ENCODE peak calls at places on chromosomes 3 and 15, in nine cellular contexts. A, I, C, D, U, W, Z, F and S are unnamed samples.

GRCh38 chr15:71329509-71330260 is 214.4 kb downstream of the THSD4 start:
- DNase-seq in A (no peak), U (no peak), D (no peak), C (no peak), I (no peak), W (peak; percentile 65), Z (peak; percentile 47), F (peak; percentile 52), S (peak; percentile 4)

GRCh38 chr3:99665017-99665416 is 26.6 kb downstream of the COL8A1 start:
- DNase-seq in W (no peak), F (no peak), C (no peak), U (no peak), A (no peak), D (no peak), I (no peak), Z (no peak), S (no peak)

GRCh38 chr3:134328147-134328591 is 46.1 kb downstream of the AMOTL2 start:
- DNase-seq in Z (peak; percentile 57), A (no peak), F (no peak), U (peak; percentile 60), I (no peak), C (no peak), D (no peak), W (peak; percentile 73), S (no peak)

GRCh38 chr3:197404754-197405153 is 106.3 kb upstream of the DLG1 start:
- DNase-seq in I (no peak), F (no peak), U (no peak), Z (no peak), W (no peak), A (no peak), D (no peak), C (no peak), S (no peak)

GRCh38 chr15:29470311-29470710 is 200.7 kb upstream of the NSMCE3 start:
- DNase-seq in D (no peak), U (no peak), F (no peak), W (peak; percentile 34), Z (no peak), A (no peak), C (no peak), I (no peak), S (no peak)

GRCh38 chr15:89673162-89673506 is 6.0 kb downstream of the PLIN1 start:
- DNase-seq in Z (peak; percentile 12), A (no peak), U (peak; percentile 69), F (no peak), W (no peak), D (no peak), I (no peak), C (no peak), S (peak; percentile 37)

GRCh38 chr3:51708216-51708845 is 1.5 kb downstream of the GRM2 start:
- DNase-seq in C (no peak), F (peak; percentile 8), U (no peak), A (no peak), D (no peak), Z (no peak), W (no peak), I (no peak), S (no peak)

GRCh38 chr3:157159037-157159761 is 748 bp downstream of the CCNL1 start:
- DNase-seq in D (peak; percentile 78), I (peak; percentile 52), U (peak; percentile 73), F (peak; percentile 63), Z (no peak), A (peak; percentile 64), C (no peak), W (peak; percentile 37), S (peak; percentile 58)

GRCh38 chr3:125043599-125044151 is 12.1 kb downstream of the HEG1 start:
- DNase-seq in F (no peak), I (no peak), Z (no peak), W (no peak), D (peak; percentile 72), A (peak; percentile 33), U (no peak), C (no peak), S (peak; percentile 74)

GRCh38 chr15:99592135-99592845 is 26.5 kb downstream of the MEF2A start:
- DNase-seq in U (peak; percentile 55), I (no peak), A (no peak), C (no peak), D (no peak), F (no peak), Z (no peak), W (no peak), S (peak; percentile 50)

GRCh38 chr15:64865998-64866520 is 24.3 kb downstream of the PLEKHO2 start:
- DNase-seq in Z (no peak), D (no peak), A (no peak), C (no peak), U (peak; percentile 31), I (peak; percentile 83), F (no peak), W (no peak), S (no peak)

GRCh38 chr3:12316253-12316652 is 27.4 kb downstream of the PPARG start:
- DNase-seq in A (no peak), U (no peak), D (no peak), C (no peak), F (no peak), I (no peak), W (no peak), Z (no peak), S (no peak)

GRCh38 chr15:70670680-70671079 is 92.7 kb downstream of the UACA start:
- DNase-seq in U (peak; percentile 24), C (no peak), F (no peak), A (no peak), W (peak; percentile 10), D (no peak), Z (no peak), I (no peak), S (peak; percentile 32)

GRCh38 chr3:53045784-53046170 is at the start of gene SFMBT1:
- DNase-seq in W (peak; percentile 79), Z (no peak), D (peak; percentile 77), F (peak; percentile 75), C (no peak), U (peak; percentile 39), I (peak; percentile 71), A (peak; percentile 76), S (peak; percentile 37)

DNA sequence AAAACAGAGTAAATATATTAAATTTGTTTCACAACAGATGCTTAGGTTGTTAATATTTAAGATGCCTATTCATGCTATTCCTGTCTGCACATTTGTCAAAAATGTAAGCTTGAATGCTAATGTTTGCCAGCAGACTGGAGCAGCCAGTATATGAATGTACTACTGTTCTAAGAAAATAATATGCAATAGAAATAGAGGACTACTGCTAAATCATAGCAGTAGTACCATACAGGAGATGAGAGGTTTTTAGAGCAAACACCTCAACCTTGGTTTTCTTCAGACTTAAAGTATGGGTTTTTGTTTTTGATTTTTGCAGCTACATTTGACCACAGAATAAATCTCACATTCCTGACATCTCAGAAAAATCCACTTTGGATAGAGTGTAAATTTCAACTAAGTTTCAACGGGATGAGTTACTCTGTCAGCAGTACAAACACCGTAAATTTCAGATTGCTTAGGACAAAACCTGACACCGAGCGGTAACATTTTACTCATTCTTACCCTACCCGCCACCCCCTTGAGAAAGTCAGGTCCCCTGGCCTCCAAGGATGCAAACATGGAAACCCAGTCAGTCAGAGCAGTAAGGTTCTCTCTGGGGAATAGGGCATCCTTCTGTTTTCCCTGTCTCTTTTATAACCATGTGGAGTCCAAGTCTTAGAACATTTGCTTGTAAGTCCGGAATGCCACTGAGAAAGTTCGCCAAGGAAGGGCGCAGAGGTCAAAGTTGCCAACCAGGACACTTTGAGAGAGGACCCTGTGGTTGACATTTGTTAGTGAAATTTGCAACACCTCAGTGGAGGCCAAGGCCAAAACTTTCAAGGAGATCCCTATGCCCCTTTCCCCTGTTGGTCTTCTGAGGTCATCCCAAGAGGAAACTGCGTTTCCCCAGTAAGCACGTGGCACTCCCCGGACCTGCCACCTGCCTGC is 17.9 kb upstream of the SATB1 start:
- DNase-seq in A (no peak), F (no peak), Z (no peak), D (no peak), U (no peak), W (no peak), I (no peak), C (no peak), S (no peak)
- H3K27ac ChIP-seq in A (no peak overlapping the region), F (no peak overlapping the region), Z (no peak overlapping the region), D (no peak overlapping the region), U (no peak overlapping the region), W (no peak overlapping the region), I (no peak overlapping the region), C (no peak overlapping the region), S (no peak overlapping the region)

DNA sequence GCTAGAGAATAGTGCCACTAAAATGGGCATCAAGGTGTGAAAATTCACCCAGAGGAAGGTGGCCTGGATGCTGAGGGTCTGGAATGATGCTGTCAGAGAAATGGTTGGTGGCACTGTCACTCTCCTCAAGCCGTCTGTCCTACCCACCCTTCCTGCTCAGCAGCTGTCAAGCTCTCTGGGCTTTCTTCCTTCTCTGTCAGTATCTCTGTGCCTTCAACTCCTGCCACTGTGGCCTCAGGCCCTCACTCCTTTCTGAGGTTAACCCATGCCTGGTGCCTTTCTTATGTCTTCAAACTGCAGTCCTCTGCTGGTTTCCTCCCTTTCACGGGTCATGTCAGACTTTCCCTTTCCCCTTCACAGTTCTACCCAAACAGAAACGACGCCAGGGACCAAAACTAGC is 4.4 kb downstream of the MYO5C start:
- DNase-seq in D (no peak), Z (no peak), A (no peak), U (no peak), I (no peak), C (no peak), F (no peak), W (no peak), S (no peak)
- H3K27ac ChIP-seq in D (no peak overlapping the region), Z (no peak overlapping the region), A (peak overlapping the region; percentile 13), U (no peak overlapping the region), I (no peak overlapping the region), C (no peak overlapping the region), F (no peak overlapping the region), W (no peak overlapping the region), S (no peak overlapping the region)

GRCh38 chr3:57097536-57097935 is 37.1 kb downstream of the SPATA12 start:
- DNase-seq in U (no peak), C (no peak), W (no peak), Z (no peak), I (no peak), A (no peak), F (no peak), D (no peak), S (no peak)
- H3K27ac ChIP-seq in U (no peak overlapping the region), C (no peak overlapping the region), W (no peak overlapping the region), Z (no peak overlapping the region), I (no peak overlapping the region), A (no peak overlapping the region), F (no peak overlapping the region), D (no peak overlapping the region), S (no peak overlapping the region)

DNA sequence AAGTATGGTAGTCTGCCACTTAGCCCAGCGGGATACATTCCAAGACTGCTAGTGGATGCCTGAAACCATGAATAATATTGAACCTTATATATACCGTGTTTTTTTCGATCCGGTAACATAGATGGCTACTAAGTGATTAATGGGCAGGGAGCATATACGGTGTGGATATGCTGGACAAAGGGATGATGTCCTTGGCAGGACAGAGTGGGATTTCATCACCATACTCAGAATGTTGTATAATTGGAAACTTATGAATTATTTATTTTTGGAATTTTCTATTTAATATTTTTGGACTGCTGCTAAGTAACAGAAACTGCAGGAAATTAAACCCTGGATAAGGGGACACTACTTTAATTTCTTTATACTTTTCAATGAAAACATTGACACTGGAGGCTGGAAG is 53.2 kb downstream of the ASTE1 start:
- DNase-seq in D (no peak), Z (no peak), C (no peak), A (no peak), F (no peak), U (no peak), I (no peak), W (no peak), S (no peak)
- H3K27ac ChIP-seq in D (no peak overlapping the region), Z (no peak overlapping the region), C (no peak overlapping the region), A (no peak overlapping the region), F (no peak overlapping the region), U (no peak overlapping the region), I (no peak overlapping the region), W (no peak overlapping the region), S (no peak overlapping the region)